ENCODE peak calls at places on chromosomes 2 and 18, in six cellular contexts. J is IMR-90, P is hepatocyte, M is breast epithelium, V is choroid plexus epithelial cell, S is astrocyte of the cerebellum. Z is an unnamed sample.

GRCh38 chr18:5975111-5975622 is 79.8 kb upstream of the TMEM200C start:
- DNase-seq in J (peak), P (no peak), M (no peak), V (peak), S (peak), Z (peak)

GRCh38 chr18:48800479-48800876 is 150.3 kb downstream of the SMAD7 start:
- DNase-seq in J (no peak), P (no peak), M (peak), V (no peak), S (no peak), Z (no peak)

GRCh38 chr18:47969851-47970250 is 39.4 kb upstream of the SMAD2 start:
- DNase-seq in J (no peak), P (no peak), M (no peak), V (peak), S (peak), Z (peak)

GRCh38 chr2:85744771-85745601 is 8.8 kb upstream of the ATOH8 start:
- DNase-seq in J (peak), P (no peak), M (no peak), V (peak), S (no peak), Z (no peak)

GRCh38 chr18:35484034-35484433 is 13.7 kb downstream of the INO80C start:
- DNase-seq in J (no peak), P (no peak), M (no peak), V (no peak), S (no peak), Z (no peak)

GRCh38 chr18:38940863-38941531 is 1375.4 kb upstream of the CELF4 start:
- DNase-seq in J (peak), P (peak), M (no peak), V (peak), S (peak), Z (peak)

GRCh38 chr18:12639990-12640880 is 17.7 kb downstream of the SPIRE1 start:
- DNase-seq in J (peak), P (peak), M (no peak), V (peak), S (no peak), Z (no peak)

GRCh38 chr2:191845876-191846786 is 757 bp downstream of the CAVIN2 start:
- DNase-seq in J (no peak), P (no peak), M (no peak), V (no peak), S (no peak), Z (no peak)

GRCh38 chr2:59182249-59182648 is 941.1 kb upstream of the FANCL start:
- DNase-seq in J (peak), P (peak), M (no peak), V (peak), S (no peak), Z (no peak)

GRCh38 chr2:142756430-142756829 is 121.0 kb upstream of the KYNU start:
- DNase-seq in J (peak), P (no peak), M (no peak), V (peak), S (no peak), Z (no peak)

GRCh38 chr2:42073739-42074138 is 25.9 kb downstream of the PKDCC start:
- DNase-seq in J (peak), P (no peak), M (no peak), V (no peak), S (no peak), Z (no peak)

GRCh38 chr2:42079737-42080287 is 32.0 kb downstream of the PKDCC start:
- DNase-seq in J (no peak), P (no peak), M (no peak), V (no peak), S (no peak), Z (no peak)

GRCh38 chr2:42076357-42076921 is 28.6 kb downstream of the PKDCC start:
- DNase-seq in J (no peak), P (peak), M (no peak), V (no peak), S (no peak), Z (no peak)

GRCh38 chr2:42074661-42075060 is 26.8 kb downstream of the PKDCC start:
- DNase-seq in J (no peak), P (no peak), M (no peak), V (no peak), S (no peak), Z (no peak)

DNA sequence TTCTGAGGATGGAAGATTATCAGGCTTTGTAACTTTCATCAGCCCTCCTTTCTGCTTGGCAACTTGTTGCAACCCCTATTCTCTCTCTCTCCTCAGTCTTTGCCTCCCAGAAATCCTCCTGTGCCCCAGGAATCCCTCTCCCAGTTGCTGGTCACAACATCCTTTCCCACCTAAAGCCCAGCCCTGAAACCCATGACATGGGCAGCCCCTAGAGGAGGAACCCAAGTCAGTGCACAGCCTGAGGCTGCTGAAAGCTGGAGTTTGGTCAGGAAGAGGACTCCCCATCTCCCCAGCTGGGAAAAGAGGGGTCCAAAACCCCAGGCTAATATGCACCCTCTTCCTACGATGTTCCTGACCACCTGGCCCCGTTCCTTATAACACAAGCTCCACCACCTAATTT is 29.5 kb downstream of the PKDCC start:
- DNase-seq in J (no peak), P (no peak), M (no peak), V (no peak), S (no peak), Z (no peak)
- TF ChIP-seq CTCF in J (no peak), P (peak), M (no peak), V (peak), S (no peak), Z (peak)

GRCh38 chr2:47088371-47089082 is 66.6 kb downstream of the STPG4 start:
- DNase-seq in J (peak), P (no peak), M (no peak), V (peak), S (no peak), Z (no peak)
- TF ChIP-seq CTCF in J (peak), P (peak), M (no peak), V (peak), S (peak), Z (peak)

GRCh38 chr2:52956766-52957165 is 810.8 kb upstream of the CHAC2 start:
- DNase-seq in J (no peak), P (no peak), M (no peak), V (peak), S (no peak), Z (no peak)
- TF ChIP-seq CTCF in J (peak), P (peak), M (no peak), V (peak), S (peak), Z (peak)

GRCh38 chr2:134852518-134852917 is 14.1 kb downstream of the ACMSD start:
- DNase-seq in J (no peak), P (no peak), M (no peak), V (no peak), S (no peak), Z (no peak)

GRCh38 chr2:134858245-134858644 is 19.8 kb downstream of the ACMSD start:
- DNase-seq in J (no peak), P (no peak), M (no peak), V (no peak), S (no peak), Z (no peak)

GRCh38 chr2:134861173-134861572 is 22.8 kb downstream of the ACMSD start:
- DNase-seq in J (no peak), P (no peak), M (no peak), V (no peak), S (no peak), Z (no peak)

GRCh38 chr2:134855709-134856108 is 17.3 kb downstream of the ACMSD start:
- DNase-seq in J (no peak), P (no peak), M (no peak), V (no peak), S (no peak), Z (no peak)
- TF ChIP-seq CTCF in J (no peak), P (no peak), M (no peak), V (no peak), S (no peak), Z (no peak)

DNA sequence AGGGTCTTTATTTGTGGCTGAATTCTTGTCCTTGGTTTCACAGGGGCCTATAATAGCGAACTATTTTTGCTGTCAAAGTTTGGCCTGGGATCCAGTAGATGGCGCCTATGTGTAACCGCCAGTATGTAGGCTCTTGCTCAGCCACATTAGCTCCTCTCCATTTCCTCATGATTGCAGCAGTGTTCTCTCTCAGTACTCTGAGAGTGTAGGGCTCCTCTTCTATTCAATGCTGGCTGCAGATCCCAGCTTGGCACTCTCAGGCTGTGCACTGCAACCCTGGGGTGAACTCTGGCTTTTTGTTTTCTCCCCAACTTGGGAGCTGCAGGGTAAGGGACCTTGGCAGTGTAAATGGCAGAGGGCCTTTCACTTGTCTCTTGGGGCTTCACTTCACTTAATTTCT is 344.6 kb upstream of the CHAC2 start:
- DNase-seq in J (peak), P (peak), M (no peak), V (peak), S (peak), Z (no peak)
- TF ChIP-seq CTCF in J (peak), P (peak), M (peak), V (peak), S (peak), Z (peak)

GRCh38 chr2:164954186-164954585 is 1.1 kb downstream of the SLC38A11 start:
- DNase-seq in J (no peak), P (no peak), M (no peak), V (no peak), S (no peak), Z (no peak)

GRCh38 chr2:164952057-164952702 is 3.1 kb downstream of the SLC38A11 start:
- DNase-seq in J (no peak), P (no peak), M (no peak), V (no peak), S (no peak), Z (peak)

GRCh38 chr2:164960159-164960558 is 4.8 kb upstream of the SLC38A11 start:
- DNase-seq in J (no peak), P (no peak), M (no peak), V (peak), S (no peak), Z (no peak)

GRCh38 chr2:164953279-164953678 is 2.0 kb downstream of the SLC38A11 start:
- DNase-seq in J (no peak), P (no peak), M (no peak), V (no peak), S (no peak), Z (no peak)

DNA sequence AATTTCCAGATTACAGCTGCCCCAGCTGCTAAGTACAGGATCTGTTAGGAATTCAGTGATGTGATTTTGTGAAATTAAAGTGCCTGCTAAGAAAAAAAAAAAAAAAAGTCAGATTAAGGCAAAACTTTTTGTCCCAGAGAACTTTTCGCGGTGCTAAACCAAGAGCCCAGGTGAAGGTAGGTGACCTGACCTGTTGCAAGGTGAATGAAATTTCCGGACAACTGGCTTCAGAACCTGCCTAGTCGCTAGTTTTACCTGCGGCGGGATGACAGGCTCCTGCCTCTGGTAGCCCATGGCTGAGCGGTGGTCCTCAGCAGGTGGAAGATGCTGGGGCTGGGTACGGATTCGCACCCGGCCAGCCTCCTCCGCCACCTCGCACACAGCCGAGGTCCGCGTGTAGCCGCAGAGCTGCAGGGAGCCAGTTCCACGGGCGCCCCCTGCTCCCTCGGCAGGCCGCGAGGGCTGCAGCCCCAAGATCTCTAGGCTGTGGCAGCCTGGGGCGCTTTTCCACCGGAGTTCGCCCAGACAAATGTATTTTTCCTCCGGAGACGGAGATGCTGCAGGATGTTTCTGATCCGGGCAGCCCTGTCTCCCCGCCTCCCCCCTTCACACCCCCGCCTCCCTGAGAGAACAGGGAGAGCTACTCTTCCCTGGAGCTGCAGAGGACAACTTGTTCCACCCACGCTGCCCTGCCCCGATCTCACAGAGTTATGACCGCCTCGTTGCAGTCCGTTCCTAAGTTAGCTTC is at the start of gene SLC38A11:
- DNase-seq in J (no peak), P (peak), M (no peak), V (peak), S (no peak), Z (no peak)
- TF ChIP-seq CTCF in J (peak), P (no peak), M (no peak), V (peak), S (peak), Z (peak)

GRCh38 chr18:77776104-77776503 is 526.5 kb downstream of the GALR1 start:
- DNase-seq in J (no peak), P (no peak), M (no peak), V (no peak), S (no peak), Z (no peak)
- TF ChIP-seq CTCF in J (no peak), P (no peak), M (no peak), V (no peak), S (no peak), Z (no peak)

Z was measured in retinal pigment epithelial cell.